ENCODE peak calls at places on chromosomes 13 and 19, in four cellular contexts. E is A549, W is GM12878, J is SK-N-SH. V is an unnamed sample.

GRCh38 chr19:37313335-37313627 is 57.6 kb upstream of the ZNF527 start:
- DNase-seq in E (no peak), W (no peak), J (no peak), V (no peak)

GRCh38 chr19:15300533-15301194 is 31.7 kb downstream of the BRD4 start:
- DNase-seq in E (peak; percentile 19), W (no peak), J (no peak), V (no peak)

GRCh38 chr19:5149930-5150329 is 181.0 kb downstream of the KDM4B start:
- DNase-seq in E (no peak), W (no peak), J (no peak), V (no peak)

GRCh38 chr13:24064258-24064860 is 96.2 kb upstream of the SPATA13 start:
- DNase-seq in E (no peak), W (no peak), J (no peak), V (no peak)

GRCh38 chr13:20197361-20197834 is 4.7 kb upstream of the GJB2 start:
- DNase-seq in E (peak; percentile 31), W (no peak), J (peak; percentile 59), V (peak; percentile 41)

GRCh38 chr13:81383441-81383840 is 1042.5 kb upstream of the SPRY2 start:
- DNase-seq in E (no peak), W (no peak), J (no peak), V (no peak)

GRCh38 chr19:48511800-48512503 is at the start of gene LMTK3:
- DNase-seq in E (peak; percentile 85), W (no peak), J (peak; percentile 97), V (no peak)

GRCh38 chr19:35212241-35212640 is 16.3 kb downstream of the FAM187B start:
- DNase-seq in E (no peak), W (no peak), J (no peak), V (no peak)

GRCh38 chr13:38871275-38871674 is 119.4 kb downstream of the STOML3 start:
- DNase-seq in E (no peak), W (no peak), J (no peak), V (peak; percentile 36)

GRCh38 chr13:66520511-66521390 is 709.4 kb downstream of the PCDH9 start:
- DNase-seq in E (no peak), W (no peak), J (peak; percentile 8), V (no peak)

GRCh38 chr13:98761126-98761978 is 8.9 kb upstream of the SLC15A1 start:
- DNase-seq in E (no peak), W (peak; percentile 11), J (no peak), V (peak; percentile 34)

GRCh38 chr13:109938255-109938936 is 152.0 kb upstream of the IRS2 start:
- DNase-seq in E (no peak), W (no peak), J (no peak), V (no peak)

GRCh38 chr19:5205388-5205787 is 135.2 kb downstream of the PTPRS start:
- DNase-seq in E (no peak), W (no peak), J (no peak), V (no peak)

GRCh38 chr19:45251452-45252354 is 632 bp downstream of the MARK4 start:
- DNase-seq in E (no peak), W (no peak), J (peak; percentile 77), V (no peak)

GRCh38 chr19:58551577-58552471 is 3.1 kb downstream of the CHMP2A start:
- DNase-seq in E (no peak), W (no peak), J (no peak), V (no peak)
- TF ChIP-seq PBX3 in E (peak; percentile 60), W (no peak), J (no peak), V (no peak)

DNA sequence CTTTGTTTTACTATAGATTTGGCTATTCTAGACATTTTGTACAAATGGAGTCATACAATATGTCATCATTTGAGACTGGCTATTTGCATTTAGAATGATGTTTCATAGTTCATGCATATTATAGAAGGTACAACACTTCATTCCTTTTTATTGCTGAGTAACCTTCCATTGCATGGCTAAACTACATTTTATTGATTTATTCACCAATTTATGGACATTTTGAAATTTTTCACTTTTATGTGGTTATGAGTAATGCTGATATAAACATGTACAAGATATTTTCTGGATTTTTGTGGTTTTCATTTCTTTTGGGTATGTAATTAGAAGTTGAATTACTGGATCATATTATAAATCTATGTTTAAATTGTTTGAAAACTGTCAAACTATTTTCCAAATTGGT is 710.3 kb upstream of the SLITRK5 start:
- DNase-seq in E (no peak), W (no peak), J (no peak), V (no peak)
- TF ChIP-seq PBX3 in E (no peak), W (no peak), J (no peak), V (no peak)

GRCh38 chr13:46542833-46543232 is 10.1 kb upstream of the LRCH1 start:
- DNase-seq in E (no peak), W (peak; percentile 39), J (no peak), V (no peak)

GRCh38 chr13:46544811-46545210 is 8.2 kb upstream of the LRCH1 start:
- DNase-seq in E (no peak), W (no peak), J (no peak), V (no peak)

GRCh38 chr13:46544208-46544607 is 8.8 kb upstream of the LRCH1 start:
- DNase-seq in E (no peak), W (peak; percentile 51), J (no peak), V (no peak)

GRCh38 chr13:46541210-46541609 is 11.8 kb upstream of the LRCH1 start:
- DNase-seq in E (peak; percentile 67), W (no peak), J (no peak), V (no peak)

GRCh38 chr13:46543307-46543706 is 9.7 kb upstream of the LRCH1 start:
- DNase-seq in E (no peak), W (no peak), J (no peak), V (no peak)
- TF ChIP-seq PBX3 in E (no peak), W (peak; percentile 25), J (no peak), V (no peak)

GRCh38 chr13:42039457-42039945 is 8.9 kb upstream of the DGKH start:
- DNase-seq in E (peak; percentile 49), W (peak; percentile 21), J (peak; percentile 24), V (no peak)
- TF ChIP-seq PBX3 in E (no peak), W (no peak), J (no peak), V (no peak)

GRCh38 chr19:1811472-1811894 is 593 bp downstream of the ATP8B3 start:
- DNase-seq in E (peak; percentile 81), W (no peak), J (peak; percentile 66), V (peak; percentile 59)
- TF ChIP-seq PBX3 in E (no peak), W (no peak), J (no peak), V (no peak)

DNA sequence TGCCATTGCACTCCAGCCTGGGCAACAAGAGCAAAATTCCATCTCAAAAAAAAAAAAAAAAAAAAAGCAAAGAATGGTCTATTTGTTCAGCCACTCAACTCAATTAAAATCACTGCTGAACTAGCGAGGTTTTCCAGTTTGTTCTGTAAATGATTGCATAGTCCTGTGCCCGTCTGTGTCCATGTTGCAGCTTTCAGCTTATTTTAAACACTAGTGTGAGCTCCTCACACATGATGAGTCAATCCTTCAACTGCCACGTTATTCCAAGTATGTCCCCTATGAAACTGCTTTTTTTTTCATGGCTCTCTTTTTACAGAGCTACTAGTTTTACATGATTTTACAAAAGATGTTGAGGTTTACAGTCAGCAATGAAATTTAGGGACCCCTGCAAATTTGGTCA is 12.2 kb downstream of the SUGP2 start:
- DNase-seq in E (no peak), W (no peak), J (no peak), V (peak; percentile 59)
- TF ChIP-seq PBX3 in E (no peak), W (no peak), J (no peak), V (no peak)